ENCODE peak calls at places on chromosomes 16 and 17, in eight cellular contexts. V, I, G, U, O, J, T and F are unnamed samples.

GRCh38 chr17:77130521-77130920 is 10.2 kb upstream of the SEC14L1 start:
- DNase-seq in O (no peak), I (no peak), V (no peak), T (no peak), U (no peak), G (no peak), J (no peak), F (no peak)

GRCh38 chr16:23975293-23975692 is 139.5 kb downstream of the PRKCB start:
- DNase-seq in T (no peak), G (no peak), U (no peak), V (no peak), O (no peak), I (no peak), J (no peak), F (no peak)

GRCh38 chr16:28975158-28975603 is 603 bp downstream of the SPNS1 start:
- DNase-seq in V (no peak), T (no peak), J (no peak), I (no peak), G (no peak), U (no peak), O (no peak), F (no peak)

GRCh38 chr17:10149573-10150399 is 48.6 kb downstream of the GAS7 start:
- DNase-seq in O (no peak), T (no peak), J (no peak), G (peak), V (no peak), I (no peak), U (no peak), F (peak)

GRCh38 chr17:42937712-42938596 is 26.3 kb downstream of the AARSD1 start:
- DNase-seq in O (peak), U (peak), V (peak), T (peak), I (no peak), J (peak), G (peak), F (peak)

GRCh38 chr16:8648867-8649266 is 25.6 kb upstream of the ABAT start:
- DNase-seq in J (no peak), I (no peak), O (no peak), T (no peak), G (no peak), V (no peak), U (no peak), F (no peak)

GRCh38 chr17:32631341-32632109 is 144.7 kb downstream of the CDK5R1 start:
- DNase-seq in O (no peak), U (no peak), G (no peak), V (no peak), I (no peak), J (no peak), T (no peak), F (no peak)

GRCh38 chr17:63675607-63676539 is 24.1 kb downstream of the LIMD2 start:
- DNase-seq in U (peak), J (peak), O (no peak), G (peak), V (no peak), T (peak), I (peak), F (peak)

GRCh38 chr16:20904507-20905079 is 4.0 kb downstream of the LYRM1 start:
- DNase-seq in U (no peak), G (peak), I (no peak), V (no peak), O (no peak), T (no peak), J (no peak), F (peak)

GRCh38 chr17:10127819-10128375 is 70.5 kb downstream of the GAS7 start:
- DNase-seq in O (no peak), G (peak), I (peak), V (no peak), U (peak), J (no peak), T (peak), F (peak)